ENCODE peak calls at places on chromosomes 4 and X, in nine cellular contexts. One of them, this sample, is unnamed. For H3K9me3, the result is how much of the 10 kb centered on the place peaks cover.

GRCh38 chr4:166996216-166996615 is 238.1 kb downstream of the SPOCK3 start:
- DNase-seq in CD8-positive, alpha-beta memory T cell: no peak
- DNase-seq in AG04450: no peak
- DNase-seq in CD4-positive, alpha-beta T cell: no peak
- DNase-seq in left ventricle myocardium inferior: no peak
- DNase-seq in heart right ventricle: no peak
- DNase-seq in ovary: no peak
- DNase-seq in lower lobe of right lung: no peak
- DNase-seq in suprapubic skin: no peak
- DNase-seq in this sample: no peak

GRCh38 chr4:5892321-5893012 is 419 bp downstream of the CRMP1 start:
- DNase-seq in heart right ventricle: no peak
- DNase-seq in ovary: no peak
- DNase-seq in lower lobe of right lung: no peak
- DNase-seq in AG04450: no peak
- DNase-seq in suprapubic skin: no peak
- DNase-seq in CD8-positive, alpha-beta memory T cell: no peak
- DNase-seq in left ventricle myocardium inferior: no peak
- DNase-seq in CD4-positive, alpha-beta T cell: no peak
- DNase-seq in this sample: no peak

GRCh38 chr4:183398298-183399129 is 45.9 kb upstream of the CDKN2AIP start:
- DNase-seq in AG04450: peak
- DNase-seq in suprapubic skin: no peak
- DNase-seq in ovary: peak
- DNase-seq in heart right ventricle: peak
- DNase-seq in CD4-positive, alpha-beta T cell: peak
- DNase-seq in lower lobe of right lung: peak
- DNase-seq in CD8-positive, alpha-beta memory T cell: peak
- DNase-seq in left ventricle myocardium inferior: peak
- DNase-seq in this sample: peak

GRCh38 chr4:158809611-158810486 is 41.0 kb downstream of the FNIP2 start:
- DNase-seq in heart right ventricle: peak
- DNase-seq in AG04450: no peak
- DNase-seq in lower lobe of right lung: no peak
- DNase-seq in CD4-positive, alpha-beta T cell: no peak
- DNase-seq in suprapubic skin: no peak
- DNase-seq in ovary: no peak
- DNase-seq in CD8-positive, alpha-beta memory T cell: peak
- DNase-seq in left ventricle myocardium inferior: no peak
- DNase-seq in this sample: no peak

GRCh38 chr4:60865238-60865637 is 334.9 kb upstream of the ADGRL3 start:
- DNase-seq in CD8-positive, alpha-beta memory T cell: no peak
- DNase-seq in suprapubic skin: no peak
- DNase-seq in heart right ventricle: no peak
- DNase-seq in left ventricle myocardium inferior: no peak
- DNase-seq in CD4-positive, alpha-beta T cell: no peak
- DNase-seq in lower lobe of right lung: no peak
- DNase-seq in ovary: no peak
- DNase-seq in AG04450: no peak
- DNase-seq in this sample: peak

GRCh38 chr4:71198958-71199357 is 139.9 kb upstream of the SLC4A4 start:
- DNase-seq in suprapubic skin: no peak
- DNase-seq in AG04450: no peak
- DNase-seq in CD4-positive, alpha-beta T cell: no peak
- DNase-seq in CD8-positive, alpha-beta memory T cell: no peak
- DNase-seq in ovary: no peak
- DNase-seq in left ventricle myocardium inferior: no peak
- DNase-seq in lower lobe of right lung: no peak
- DNase-seq in heart right ventricle: no peak
- DNase-seq in this sample: no peak

GRCh38 chr4:41363384-41363981 is 106.8 kb downstream of the UCHL1 start:
- DNase-seq in AG04450: no peak
- DNase-seq in left ventricle myocardium inferior: peak
- DNase-seq in ovary: no peak
- DNase-seq in CD4-positive, alpha-beta T cell: no peak
- DNase-seq in CD8-positive, alpha-beta memory T cell: no peak
- DNase-seq in lower lobe of right lung: no peak
- DNase-seq in suprapubic skin: no peak
- DNase-seq in heart right ventricle: peak
- DNase-seq in this sample: no peak

GRCh38 chr4:138087181-138087714 is 154.9 kb downstream of the SLC7A11 start:
- DNase-seq in lower lobe of right lung: no peak
- DNase-seq in AG04450: no peak
- DNase-seq in suprapubic skin: no peak
- DNase-seq in ovary: no peak
- DNase-seq in left ventricle myocardium inferior: no peak
- DNase-seq in heart right ventricle: no peak
- DNase-seq in CD8-positive, alpha-beta memory T cell: no peak
- DNase-seq in CD4-positive, alpha-beta T cell: no peak
- DNase-seq in this sample: no peak

GRCh38 chr4:16721618-16722291 is 176.7 kb downstream of the LDB2 start:
- DNase-seq in suprapubic skin: no peak
- DNase-seq in left ventricle myocardium inferior: no peak
- DNase-seq in ovary: peak
- DNase-seq in CD4-positive, alpha-beta T cell: no peak
- DNase-seq in lower lobe of right lung: no peak
- DNase-seq in CD8-positive, alpha-beta memory T cell: no peak
- DNase-seq in heart right ventricle: no peak
- DNase-seq in AG04450: peak
- DNase-seq in this sample: no peak

GRCh38 chrX:9379697-9380551 is 84.9 kb upstream of the TBL1X start:
- DNase-seq in suprapubic skin: no peak
- DNase-seq in left ventricle myocardium inferior: no peak
- DNase-seq in lower lobe of right lung: no peak
- DNase-seq in AG04450: no peak
- DNase-seq in CD8-positive, alpha-beta memory T cell: no peak
- DNase-seq in heart right ventricle: no peak
- DNase-seq in ovary: no peak
- DNase-seq in CD4-positive, alpha-beta T cell: no peak
- DNase-seq in this sample: peak

GRCh38 chrX:65608021-65608420 is 59.4 kb upstream of the MSN start:
- DNase-seq in ovary: no peak
- DNase-seq in heart right ventricle: no peak
- DNase-seq in left ventricle myocardium inferior: no peak
- DNase-seq in AG04450: no peak
- DNase-seq in CD8-positive, alpha-beta memory T cell: no peak
- DNase-seq in lower lobe of right lung: no peak
- DNase-seq in suprapubic skin: no peak
- DNase-seq in CD4-positive, alpha-beta T cell: no peak
- DNase-seq in this sample: no peak

GRCh38 chr4:153205757-153206156 is 1.5 kb downstream of the TRIM2 start:
- DNase-seq in left ventricle myocardium inferior: no peak
- DNase-seq in heart right ventricle: no peak
- DNase-seq in ovary: no peak
- DNase-seq in suprapubic skin: no peak
- DNase-seq in AG04450: no peak
- DNase-seq in lower lobe of right lung: no peak
- DNase-seq in CD4-positive, alpha-beta T cell: no peak
- DNase-seq in CD8-positive, alpha-beta memory T cell: no peak
- DNase-seq in this sample: peak

GRCh38 chr4:56850910-56851309 is 29.4 kb upstream of the SPINK2 start:
- DNase-seq in heart right ventricle: no peak
- DNase-seq in CD8-positive, alpha-beta memory T cell: no peak
- DNase-seq in suprapubic skin: no peak
- DNase-seq in lower lobe of right lung: no peak
- DNase-seq in CD4-positive, alpha-beta T cell: no peak
- DNase-seq in AG04450: no peak
- DNase-seq in ovary: no peak
- DNase-seq in left ventricle myocardium inferior: no peak
- DNase-seq in this sample: no peak

GRCh38 chrX:42109428-42109827 is 186.1 kb upstream of the CASK start:
- DNase-seq in left ventricle myocardium inferior: no peak
- DNase-seq in CD8-positive, alpha-beta memory T cell: peak
- DNase-seq in suprapubic skin: no peak
- DNase-seq in AG04450: no peak
- DNase-seq in heart right ventricle: no peak
- DNase-seq in CD4-positive, alpha-beta T cell: no peak
- DNase-seq in lower lobe of right lung: no peak
- DNase-seq in ovary: no peak
- DNase-seq in this sample: no peak

GRCh38 chr4:8765084-8765483 is 106.6 kb downstream of the HMX1 start:
- DNase-seq in suprapubic skin: peak
- DNase-seq in heart right ventricle: no peak
- DNase-seq in CD8-positive, alpha-beta memory T cell: no peak
- DNase-seq in CD4-positive, alpha-beta T cell: no peak
- DNase-seq in AG04450: no peak
- DNase-seq in lower lobe of right lung: no peak
- DNase-seq in left ventricle myocardium inferior: peak
- DNase-seq in ovary: no peak
- DNase-seq in this sample: peak

GRCh38 chr4:90186229-90186628 is 59.0 kb downstream of the CCSER1 start:
- DNase-seq in ovary: no peak
- DNase-seq in left ventricle myocardium inferior: no peak
- DNase-seq in CD8-positive, alpha-beta memory T cell: no peak
- DNase-seq in CD4-positive, alpha-beta T cell: no peak
- DNase-seq in AG04450: no peak
- DNase-seq in lower lobe of right lung: no peak
- DNase-seq in heart right ventricle: no peak
- DNase-seq in suprapubic skin: no peak
- DNase-seq in this sample: no peak

GRCh38 chr4:142663828-142664227 is 182.3 kb downstream of the INPP4B start:
- DNase-seq in left ventricle myocardium inferior: no peak
- DNase-seq in heart right ventricle: no peak
- DNase-seq in CD8-positive, alpha-beta memory T cell: no peak
- DNase-seq in AG04450: no peak
- DNase-seq in ovary: no peak
- DNase-seq in lower lobe of right lung: no peak
- DNase-seq in suprapubic skin: no peak
- DNase-seq in CD4-positive, alpha-beta T cell: no peak
- DNase-seq in this sample: no peak

GRCh38 chrX:153352858-153353257 is 18.9 kb downstream of the ZNF275 start:
- DNase-seq in CD8-positive, alpha-beta memory T cell: no peak
- DNase-seq in heart right ventricle: no peak
- DNase-seq in ovary: no peak
- DNase-seq in AG04450: no peak
- DNase-seq in lower lobe of right lung: no peak
- DNase-seq in CD4-positive, alpha-beta T cell: no peak
- DNase-seq in left ventricle myocardium inferior: no peak
- DNase-seq in suprapubic skin: no peak
- DNase-seq in this sample: no peak

GRCh38 chr4:156957558-156957957 is 14.0 kb downstream of the PDGFC start:
- DNase-seq in ovary: no peak
- DNase-seq in heart right ventricle: no peak
- DNase-seq in lower lobe of right lung: no peak
- DNase-seq in AG04450: no peak
- DNase-seq in suprapubic skin: no peak
- DNase-seq in CD8-positive, alpha-beta memory T cell: no peak
- DNase-seq in left ventricle myocardium inferior: no peak
- DNase-seq in CD4-positive, alpha-beta T cell: no peak
- DNase-seq in this sample: no peak

GRCh38 chrX:148457279-148457678 is 43.1 kb upstream of the AFF2 start:
- DNase-seq in ovary: no peak
- DNase-seq in AG04450: no peak
- DNase-seq in heart right ventricle: no peak
- DNase-seq in CD4-positive, alpha-beta T cell: no peak
- DNase-seq in CD8-positive, alpha-beta memory T cell: no peak
- DNase-seq in suprapubic skin: no peak
- DNase-seq in left ventricle myocardium inferior: no peak
- DNase-seq in lower lobe of right lung: peak
- DNase-seq in this sample: no peak

GRCh38 chrX:155888139-155888538 is 7.0 kb downstream of the VAMP7 start:
- DNase-seq in CD4-positive, alpha-beta T cell: no peak
- DNase-seq in AG04450: peak
- DNase-seq in suprapubic skin: no peak
- DNase-seq in CD8-positive, alpha-beta memory T cell: no peak
- DNase-seq in ovary: no peak
- DNase-seq in lower lobe of right lung: no peak
- DNase-seq in left ventricle myocardium inferior: no peak
- DNase-seq in heart right ventricle: no peak
- DNase-seq in this sample: no peak

GRCh38 chrX:40157228-40158035 is 59.7 kb upstream of the BCOR start:
- DNase-seq in left ventricle myocardium inferior: no peak
- DNase-seq in suprapubic skin: no peak
- DNase-seq in lower lobe of right lung: no peak
- DNase-seq in AG04450: no peak
- DNase-seq in CD8-positive, alpha-beta memory T cell: no peak
- DNase-seq in CD4-positive, alpha-beta T cell: no peak
- DNase-seq in ovary: no peak
- DNase-seq in heart right ventricle: no peak
- DNase-seq in this sample: no peak
- H3K9me3 ChIP-seq in left ventricle myocardium inferior: under half
- H3K9me3 ChIP-seq in suprapubic skin: under half
- H3K9me3 ChIP-seq in lower lobe of right lung: under half
- H3K9me3 ChIP-seq in AG04450: under half
- H3K9me3 ChIP-seq in CD8-positive, alpha-beta memory T cell: under half
- H3K9me3 ChIP-seq in CD4-positive, alpha-beta T cell: under half
- H3K9me3 ChIP-seq in ovary: under half
- H3K9me3 ChIP-seq in heart right ventricle: under half
- H3K9me3 ChIP-seq in this sample: under half

DNA sequence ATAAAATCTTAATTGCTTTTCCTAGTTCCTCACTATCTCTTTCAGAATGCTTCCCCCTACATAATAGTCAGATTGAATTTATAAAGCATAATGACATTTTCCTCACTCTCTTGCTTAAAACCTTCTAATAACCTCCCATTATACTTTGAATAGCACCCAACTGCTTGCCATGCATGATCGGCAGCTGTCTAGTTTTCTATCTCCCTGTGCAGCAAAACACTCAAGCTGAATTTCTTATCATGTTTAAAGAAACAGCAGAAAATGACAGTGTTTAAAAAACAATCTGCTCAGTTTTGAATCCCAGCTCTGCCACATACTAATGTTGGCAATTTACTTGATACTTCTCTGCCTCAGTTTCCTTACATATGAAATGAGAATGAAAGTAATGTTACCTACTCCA is 947.1 kb upstream of the HS3ST1 start:
- DNase-seq in CD8-positive, alpha-beta memory T cell: no peak
- DNase-seq in suprapubic skin: no peak
- DNase-seq in left ventricle myocardium inferior: no peak
- DNase-seq in ovary: no peak
- DNase-seq in heart right ventricle: no peak
- DNase-seq in AG04450: no peak
- DNase-seq in CD4-positive, alpha-beta T cell: no peak
- DNase-seq in lower lobe of right lung: no peak
- DNase-seq in this sample: no peak
- H3K9me3 ChIP-seq in CD8-positive, alpha-beta memory T cell: under half
- H3K9me3 ChIP-seq in suprapubic skin: under half
- H3K9me3 ChIP-seq in left ventricle myocardium inferior: under half
- H3K9me3 ChIP-seq in ovary: under half
- H3K9me3 ChIP-seq in heart right ventricle: under half
- H3K9me3 ChIP-seq in AG04450: under half
- H3K9me3 ChIP-seq in CD4-positive, alpha-beta T cell: under half
- H3K9me3 ChIP-seq in lower lobe of right lung: under half
- H3K9me3 ChIP-seq in this sample: under half

GRCh38 chr4:121408-122084 is 2.8 kb upstream of the ZNF718 start:
- DNase-seq in suprapubic skin: no peak
- DNase-seq in CD8-positive, alpha-beta memory T cell: peak
- DNase-seq in lower lobe of right lung: no peak
- DNase-seq in left ventricle myocardium inferior: no peak
- DNase-seq in heart right ventricle: no peak
- DNase-seq in ovary: peak
- DNase-seq in AG04450: no peak
- DNase-seq in CD4-positive, alpha-beta T cell: no peak
- DNase-seq in this sample: no peak
- H3K9me3 ChIP-seq in suprapubic skin: under half
- H3K9me3 ChIP-seq in CD8-positive, alpha-beta memory T cell: under half
- H3K9me3 ChIP-seq in lower lobe of right lung: under half
- H3K9me3 ChIP-seq in left ventricle myocardium inferior: under half
- H3K9me3 ChIP-seq in heart right ventricle: under half
- H3K9me3 ChIP-seq in ovary: under half
- H3K9me3 ChIP-seq in AG04450: under half
- H3K9me3 ChIP-seq in CD4-positive, alpha-beta T cell: half or more
- H3K9me3 ChIP-seq in this sample: under half

GRCh38 chr4:65139998-65140397 is 530.3 kb downstream of the EPHA5 start:
- DNase-seq in suprapubic skin: no peak
- DNase-seq in AG04450: no peak
- DNase-seq in lower lobe of right lung: no peak
- DNase-seq in ovary: no peak
- DNase-seq in CD4-positive, alpha-beta T cell: no peak
- DNase-seq in heart right ventricle: no peak
- DNase-seq in left ventricle myocardium inferior: no peak
- DNase-seq in CD8-positive, alpha-beta memory T cell: no peak
- DNase-seq in this sample: no peak
- H3K9me3 ChIP-seq in suprapubic skin: under half
- H3K9me3 ChIP-seq in AG04450: under half
- H3K9me3 ChIP-seq in lower lobe of right lung: under half
- H3K9me3 ChIP-seq in ovary: under half
- H3K9me3 ChIP-seq in CD4-positive, alpha-beta T cell: under half
- H3K9me3 ChIP-seq in heart right ventricle: under half
- H3K9me3 ChIP-seq in left ventricle myocardium inferior: under half
- H3K9me3 ChIP-seq in CD8-positive, alpha-beta memory T cell: under half
- H3K9me3 ChIP-seq in this sample: under half